ENCODE peak calls at places on chromosomes 12 and 14, in nine cellular contexts. W is aorta, J is foreskin keratinocyte, Q is NCI-H82, Y is hepatocyte, F is GM12865, A is AG10803, N is amygdala, G is skeletal muscle cell. V is an unnamed sample.
A peak's percentile ranks its signal among the peaks of the same experiment; 100 is the strongest.

GRCh38 chr12:6266431-6267006 is 44.0 kb upstream of the PLEKHG6 start:
- DNase-seq in N (no peak), J (peak; percentile 19), F (no peak), Y (no peak), Q (no peak), A (no peak), W (peak; percentile 37), G (no peak), V (no peak)

GRCh38 chr14:82075566-82075965 is 541.9 kb upstream of the SEL1L start:
- DNase-seq in Y (peak; percentile 85), A (no peak), Q (peak; percentile 2), J (peak; percentile 13), F (peak; percentile 17), W (peak; percentile 79), G (no peak), N (no peak), V (no peak)

GRCh38 chr12:118777550-118777949 is 203.8 kb upstream of the SRRM4 start:
- DNase-seq in F (no peak), Q (no peak), W (no peak), J (no peak), Y (no peak), G (no peak), N (no peak), A (no peak), V (no peak)

GRCh38 chr12:24661657-24662096 is 287.2 kb downstream of the BCAT1 start:
- DNase-seq in F (no peak), N (no peak), Q (no peak), G (peak; percentile 83), Y (peak; percentile 61), J (peak; percentile 4), W (no peak), A (peak; percentile 16), V (no peak)

GRCh38 chr12:19869413-19869812 is 430.1 kb downstream of the AEBP2 start:
- DNase-seq in Y (no peak), G (no peak), Q (no peak), W (peak; percentile 79), F (no peak), N (no peak), A (no peak), J (no peak), V (no peak)

GRCh38 chr12:111454716-111455447 is 49.2 kb downstream of the SH2B3 start:
- DNase-seq in Y (no peak), F (no peak), A (no peak), W (no peak), G (no peak), J (no peak), N (no peak), Q (no peak), V (no peak)

GRCh38 chr14:32813401-32813800 is 125.3 kb upstream of the NPAS3 start:
- DNase-seq in N (no peak), J (no peak), G (no peak), F (no peak), W (no peak), Y (no peak), A (no peak), Q (no peak), V (no peak)

GRCh38 chr14:102774391-102775153 is 2.7 kb upstream of the TRAF3 start:
- DNase-seq in G (peak; percentile 41), W (no peak), Q (peak; percentile 81), A (peak; percentile 70), F (peak; percentile 95), J (peak; percentile 79), Y (peak; percentile 84), N (peak; percentile 58), V (peak; percentile 72)

GRCh38 chr14:20697273-20698017 is 8.9 kb downstream of the ANG start:
- DNase-seq in Q (peak; percentile 66), N (peak; percentile 66), F (peak; percentile 78), J (peak; percentile 69), A (peak; percentile 58), W (no peak), G (no peak), Y (peak; percentile 75), V (peak; percentile 46)

GRCh38 chr14:23171251-23171975 is 12.0 kb downstream of the SLC7A8 start:
- DNase-seq in W (no peak), Y (no peak), F (no peak), A (peak; percentile 85), G (no peak), J (peak; percentile 96), Q (no peak), N (no peak), V (no peak)

GRCh38 chr14:51472881-51473280 is 178.8 kb upstream of the FRMD6 start:
- DNase-seq in G (no peak), Q (peak; percentile 96), F (no peak), Y (peak; percentile 11), W (no peak), N (no peak), A (peak; percentile 27), J (no peak), V (no peak)